ENCODE peak calls at places on chromosome 7, in four cellular contexts. C is GM13976; D is brain microvascular endothelial cell; B is activated CD8-positive, alpha-beta memory T cell treated with anti-CD3 and anti-CD28 coated beads, Interleukin-2, amount 50 U/mL, for 48 hours. O is an unnamed sample.

GRCh38 chr7:27254625-27255024 is 12.0 kb downstream of the EVX1 start:
- DNase-seq in C (no peak), D (no peak), B (peak; percentile 32), O (no peak)

GRCh38 chr7:36440880-36441279 is 51.2 kb downstream of the ANLN start:
- DNase-seq in C (peak; percentile 26), D (no peak), B (no peak), O (peak; percentile 3)

GRCh38 chr7:87575521-87575920 is 25.2 kb downstream of the ABCB1 start:
- DNase-seq in C (no peak), D (no peak), B (no peak), O (no peak)

GRCh38 chr7:99825873-99826272 is 1.9 kb upstream of the CYP3A43 start:
- DNase-seq in C (no peak), D (no peak), B (no peak), O (no peak)

GRCh38 chr7:105648561-105649401 is 67.5 kb upstream of the EFCAB10 start:
- DNase-seq in C (no peak), D (no peak), B (no peak), O (no peak)

GRCh38 chr7:47518827-47519226 is 63.1 kb downstream of the TNS3 start:
- DNase-seq in C (no peak), D (peak; percentile 58), B (no peak), O (no peak)

GRCh38 chr7:147068877-147069276 is 952.3 kb downstream of the CNTNAP2 start:
- DNase-seq in C (no peak), D (no peak), B (no peak), O (no peak)

GRCh38 chr7:157932498-157933218 is 595.9 kb downstream of the DNAJB6 start:
- DNase-seq in C (no peak), D (peak; percentile 1), B (no peak), O (no peak)

GRCh38 chr7:138854115-138854645 is 56.2 kb upstream of the ATP6V0A4 start:
- DNase-seq in C (no peak), D (no peak), B (no peak), O (no peak)

GRCh38 chr7:139720705-139721231 is 57.0 kb downstream of the HIPK2 start:
- DNase-seq in C (peak; percentile 55), D (no peak), B (no peak), O (no peak)

GRCh38 chr7:102271158-102271798 is 15.4 kb upstream of the SH2B2 start:
- DNase-seq in C (no peak), D (no peak), B (no peak), O (no peak)

GRCh38 chr7:6590645-6591110 is 857 bp downstream of the INTS15 start:
- DNase-seq in C (no peak), D (no peak), B (no peak), O (no peak)

GRCh38 chr7:150897502-150898474 is 45.5 kb downstream of the AOC1 start:
- DNase-seq in C (no peak), D (no peak), B (no peak), O (no peak)

GRCh38 chr7:155399577-155399976 is 58.4 kb upstream of the EN2 start:
- DNase-seq in C (no peak), D (no peak), B (no peak), O (no peak)

GRCh38 chr7:33698006-33698405 is 207.3 kb upstream of the BMPER start:
- DNase-seq in C (no peak), D (no peak), B (no peak), O (no peak)

GRCh38 chr7:69630292-69630691 is 32.0 kb downstream of the AUTS2 start:
- DNase-seq in C (no peak), D (peak; percentile 72), B (no peak), O (no peak)

GRCh38 chr7:97307521-97308108 is 190.1 kb downstream of the SDHAF3 start:
- DNase-seq in C (no peak), D (no peak), B (no peak), O (no peak)

GRCh38 chr7:65307651-65308299 is 65.9 kb upstream of the ZNF92 start:
- DNase-seq in C (peak; percentile 45), D (peak; percentile 45), B (peak; percentile 57), O (peak; percentile 70)